ENCODE peak calls at places on chromosomes 12 and 14, in nine cellular contexts. J, F, Z, I, M, L, X, S and P are unnamed samples.

GRCh38 chr12:117494833-117495714 is 133.6 kb upstream of the NOS1 start:
- DNase-seq in F (no peak), X (no peak), J (peak; percentile 66), I (peak; percentile 62), L (no peak), S (no peak), M (no peak), Z (no peak), P (peak; percentile 10)

GRCh38 chr12:32437095-32437515 is 37.7 kb downstream of the FGD4 start:
- DNase-seq in I (no peak), F (no peak), M (peak; percentile 58), Z (no peak), J (peak; percentile 79), L (no peak), X (no peak), S (no peak), P (peak; percentile 90)

GRCh38 chr12:80598004-80598606 is 109.3 kb upstream of the MYF6 start:
- DNase-seq in L (no peak), Z (no peak), J (no peak), F (no peak), M (no peak), I (no peak), S (no peak), X (no peak), P (peak; percentile 20)

GRCh38 chr12:3262466-3262865 is 185.3 kb downstream of the TSPAN9 start:
- DNase-seq in M (no peak), I (peak; percentile 73), X (no peak), F (no peak), J (no peak), S (no peak), Z (no peak), L (no peak), P (no peak)

GRCh38 chr12:48973084-48973483 is 1.5 kb upstream of the WNT10B start:
- DNase-seq in X (no peak), M (no peak), I (no peak), Z (no peak), S (no peak), L (no peak), F (no peak), J (no peak), P (no peak)

GRCh38 chr12:69071091-69071370 is 138.1 kb upstream of the CPM start:
- DNase-seq in J (no peak), L (no peak), I (peak; percentile 26), X (no peak), Z (no peak), F (no peak), M (no peak), S (no peak), P (no peak)

GRCh38 chr12:70644836-70645235 is 7.6 kb upstream of the PTPRB start:
- DNase-seq in F (no peak), I (no peak), M (no peak), L (no peak), J (no peak), S (no peak), X (no peak), Z (no peak), P (no peak)

GRCh38 chr12:12546314-12546772 is 16.3 kb downstream of the DUSP16 start:
- DNase-seq in J (no peak), S (no peak), M (no peak), I (no peak), L (no peak), Z (no peak), F (no peak), X (no peak), P (peak; percentile 99)

GRCh38 chr14:92207012-92207927 is 85.5 kb downstream of the CPSF2 start:
- DNase-seq in F (no peak), I (no peak), X (no peak), M (no peak), Z (no peak), J (no peak), L (no peak), S (no peak), P (no peak)

GRCh38 chr12:47094804-47095203 is 15.0 kb upstream of the AMIGO2 start:
- DNase-seq in Z (no peak), I (no peak), S (no peak), X (no peak), L (no peak), M (no peak), J (no peak), F (no peak), P (no peak)

GRCh38 chr14:93880025-93880820 is 46.9 kb upstream of the FAM181A start:
- DNase-seq in L (peak; percentile 17), F (no peak), J (no peak), X (no peak), S (no peak), Z (no peak), M (no peak), I (no peak), P (no peak)

GRCh38 chr14:104731249-104731924 is 7.4 kb downstream of the ADSS1 start:
- DNase-seq in Z (no peak), L (peak; percentile 62), F (no peak), I (no peak), S (no peak), X (no peak), J (peak; percentile 64), M (no peak), P (peak; percentile 73)

GRCh38 chr12:57175428-57176138 is 28.2 kb upstream of the LRP1-AS start:
- DNase-seq in S (peak; percentile 76), M (peak; percentile 74), J (peak; percentile 55), F (no peak), L (no peak), X (no peak), Z (peak; percentile 43), I (peak; percentile 56), P (peak; percentile 39)

GRCh38 chr12:79114896-79115295 is 250.3 kb downstream of the SYT1 start:
- DNase-seq in F (no peak), Z (no peak), S (no peak), I (peak; percentile 56), L (no peak), M (no peak), J (no peak), X (no peak), P (no peak)

GRCh38 chr12:91126516-91126915 is 15.2 kb upstream of the LUM start:
- DNase-seq in F (no peak), S (no peak), M (no peak), I (no peak), Z (no peak), L (no peak), J (no peak), X (no peak), P (no peak)

GRCh38 chr14:61625171-61625570 is 70.1 kb upstream of the HIF1A start:
- DNase-seq in Z (no peak), M (no peak), X (no peak), J (no peak), S (no peak), L (no peak), I (no peak), F (no peak), P (peak; percentile 24)

GRCh38 chr14:45177081-45177480 is 41.4 kb downstream of the FANCM start:
- DNase-seq in S (no peak), L (no peak), X (no peak), J (no peak), I (no peak), M (no peak), Z (no peak), F (no peak), P (no peak)

GRCh38 chr14:63853831-63854293 is 1.1 kb downstream of the SYNE2 start:
- DNase-seq in F (peak; percentile 43), J (peak; percentile 65), L (peak; percentile 47), Z (peak; percentile 64), S (peak; percentile 76), I (no peak), M (peak; percentile 43), X (no peak), P (peak; percentile 20)

GRCh38 chr12:6697584-6698351 is 2.8 kb downstream of the PIANP start:
- DNase-seq in J (peak; percentile 81), Z (no peak), L (no peak), M (peak; percentile 29), S (no peak), I (no peak), F (no peak), X (no peak), P (peak; percentile 45)

GRCh38 chr14:52033131-52033642 is 35.7 kb downstream of the NID2 start:
- DNase-seq in J (no peak), F (no peak), X (no peak), S (no peak), Z (no peak), I (no peak), L (no peak), M (no peak), P (no peak)

GRCh38 chr14:71116206-71117122 is 209.2 kb downstream of the PCNX1 start:
- DNase-seq in X (no peak), S (no peak), Z (no peak), I (no peak), F (no peak), L (no peak), J (peak; percentile 78), M (no peak), P (peak; percentile 85)

GRCh38 chr12:6563448-6564050 is 4.5 kb downstream of the NOP2 start:
- DNase-seq in F (peak; percentile 47), I (no peak), M (peak; percentile 50), S (no peak), X (no peak), Z (peak; percentile 72), J (peak; percentile 63), L (peak; percentile 21), P (peak; percentile 54)

GRCh38 chr14:32808574-32809098 is 130.0 kb upstream of the NPAS3 start:
- DNase-seq in L (peak; percentile 75), X (no peak), F (no peak), J (no peak), M (no peak), S (no peak), I (no peak), Z (no peak), P (no peak)

GRCh38 chr12:6613015-6613775 is 6.0 kb upstream of the CHD4 start:
- DNase-seq in S (peak; percentile 89), M (peak; percentile 57), F (no peak), L (peak; percentile 57), Z (no peak), J (peak; percentile 82), I (peak; percentile 98), X (no peak), P (peak; percentile 62)

GRCh38 chr12:78192979-78193378 is 362.3 kb downstream of the NAV3 start:
- DNase-seq in Z (no peak), X (no peak), L (peak; percentile 33), J (no peak), M (no peak), F (no peak), I (no peak), S (no peak), P (no peak)

GRCh38 chr12:28456934-28457710 is 266.9 kb downstream of the CCDC91 start:
- DNase-seq in S (no peak), Z (no peak), J (no peak), L (no peak), F (no peak), M (no peak), I (no peak), X (no peak), P (no peak)

GRCh38 chr12:51524386-51524901 is 66.6 kb upstream of the SCN8A start:
- DNase-seq in M (no peak), X (no peak), J (peak; percentile 58), L (no peak), S (no peak), Z (no peak), I (no peak), F (no peak), P (no peak)

GRCh38 chr12:64407342-64408223 is 3.4 kb downstream of the XPOT start:
- DNase-seq in X (no peak), J (no peak), L (no peak), F (no peak), Z (no peak), I (no peak), M (no peak), S (no peak), P (no peak)

GRCh38 chr12:7162691-7163114 is 26.8 kb upstream of the PEX5 start:
- DNase-seq in I (peak; percentile 65), F (no peak), S (no peak), Z (peak; percentile 32), M (no peak), J (peak; percentile 79), X (no peak), L (no peak), P (peak; percentile 52)

GRCh38 chr12:16670456-16671050 is 64.6 kb upstream of the LMO3 start:
- DNase-seq in X (no peak), I (no peak), L (no peak), S (no peak), Z (no peak), M (no peak), F (no peak), J (no peak), P (no peak)

GRCh38 chr12:76685246-76685678 is 78.7 kb upstream of the ZDHHC17 start:
- DNase-seq in F (no peak), I (no peak), X (no peak), L (no peak), J (no peak), M (no peak), S (no peak), Z (no peak), P (no peak)